ENCODE peak calls at places on chromosome 13, in four cellular contexts. One of them, this sample, is unnamed.

GRCh38 chr13:75480691-75481175 is 1.2 kb downstream of the TBC1D4 start:
- DNase-seq in T-helper 2 cell: no peak
- DNase-seq in AG08395: peak; percentile 10
- DNase-seq in astrocyte of the spinal cord: peak; percentile 58
- DNase-seq in this sample: peak; percentile 43

GRCh38 chr13:30308548-30308947 is 1.2 kb upstream of the KATNAL1 start:
- DNase-seq in T-helper 2 cell: no peak
- DNase-seq in AG08395: peak; percentile 17
- DNase-seq in astrocyte of the spinal cord: no peak
- DNase-seq in this sample: no peak

GRCh38 chr13:37878496-37878895 is 8.9 kb upstream of the TRPC4 start:
- DNase-seq in T-helper 2 cell: no peak
- DNase-seq in AG08395: peak; percentile 41
- DNase-seq in astrocyte of the spinal cord: no peak
- DNase-seq in this sample: peak; percentile 10

GRCh38 chr13:74251778-74252519 is 117.7 kb upstream of the KLF12 start:
- DNase-seq in T-helper 2 cell: no peak
- DNase-seq in AG08395: peak; percentile 10
- DNase-seq in astrocyte of the spinal cord: no peak
- DNase-seq in this sample: peak; percentile 94

GRCh38 chr13:29583073-29583785 is 12.3 kb downstream of the SLC7A1 start:
- DNase-seq in T-helper 2 cell: no peak
- DNase-seq in AG08395: peak; percentile 66
- DNase-seq in astrocyte of the spinal cord: peak; percentile 83
- DNase-seq in this sample: peak; percentile 30

GRCh38 chr13:113122571-113123225 is at the start of gene F10:
- DNase-seq in T-helper 2 cell: no peak
- DNase-seq in AG08395: peak; percentile 97
- DNase-seq in astrocyte of the spinal cord: peak; percentile 43
- DNase-seq in this sample: peak; percentile 25

GRCh38 chr13:83879431-83880171 is 2.7 kb downstream of the SLITRK1 start:
- DNase-seq in T-helper 2 cell: no peak
- DNase-seq in AG08395: no peak
- DNase-seq in astrocyte of the spinal cord: no peak
- DNase-seq in this sample: no peak

GRCh38 chr13:113853518-113854237 is 10.2 kb downstream of the GAS6 start:
- DNase-seq in T-helper 2 cell: no peak
- DNase-seq in AG08395: no peak
- DNase-seq in astrocyte of the spinal cord: peak; percentile 52
- DNase-seq in this sample: no peak

GRCh38 chr13:46605089-46605488 is 52.1 kb downstream of the LRCH1 start:
- DNase-seq in T-helper 2 cell: no peak
- DNase-seq in AG08395: no peak
- DNase-seq in astrocyte of the spinal cord: no peak
- DNase-seq in this sample: no peak

GRCh38 chr13:31477961-31478360 is 261.4 kb upstream of the RXFP2 start:
- DNase-seq in T-helper 2 cell: no peak
- DNase-seq in AG08395: peak; percentile 55
- DNase-seq in astrocyte of the spinal cord: peak; percentile 78
- DNase-seq in this sample: peak; percentile 20

GRCh38 chr13:75263741-75264407 is 218.1 kb downstream of the TBC1D4 start:
- DNase-seq in T-helper 2 cell: no peak
- DNase-seq in AG08395: peak; percentile 66
- DNase-seq in astrocyte of the spinal cord: peak; percentile 72
- DNase-seq in this sample: peak; percentile 39

GRCh38 chr13:81683526-81683925 is 1342.6 kb upstream of the SPRY2 start:
- DNase-seq in T-helper 2 cell: no peak
- DNase-seq in AG08395: no peak
- DNase-seq in astrocyte of the spinal cord: no peak
- DNase-seq in this sample: no peak

GRCh38 chr13:75913925-75914324 is 277.8 kb downstream of the LMO7 start:
- DNase-seq in T-helper 2 cell: no peak
- DNase-seq in AG08395: no peak
- DNase-seq in astrocyte of the spinal cord: no peak
- DNase-seq in this sample: no peak

GRCh38 chr13:28493740-28494536 is 990 bp downstream of the FLT1 start:
- DNase-seq in T-helper 2 cell: no peak
- DNase-seq in AG08395: peak; percentile 14
- DNase-seq in astrocyte of the spinal cord: no peak
- DNase-seq in this sample: no peak

GRCh38 chr13:95403349-95404140 is 102.3 kb upstream of the ABCC4 start:
- DNase-seq in T-helper 2 cell: no peak
- DNase-seq in AG08395: no peak
- DNase-seq in astrocyte of the spinal cord: peak; percentile 2
- DNase-seq in this sample: no peak

GRCh38 chr13:102870677-102871415 is 25.0 kb downstream of the ERCC5 start:
- DNase-seq in T-helper 2 cell: peak; percentile 29
- DNase-seq in AG08395: peak; percentile 72
- DNase-seq in astrocyte of the spinal cord: peak; percentile 73
- DNase-seq in this sample: peak; percentile 74

GRCh38 chr13:98838776-98839175 is 86.3 kb upstream of the SLC15A1 start:
- DNase-seq in T-helper 2 cell: no peak
- DNase-seq in AG08395: peak; percentile 17
- DNase-seq in astrocyte of the spinal cord: peak; percentile 48
- DNase-seq in this sample: no peak

GRCh38 chr13:51348069-51348967 is 8.8 kb downstream of the SERPINE3 start:
- DNase-seq in T-helper 2 cell: no peak
- DNase-seq in AG08395: no peak
- DNase-seq in astrocyte of the spinal cord: no peak
- DNase-seq in this sample: no peak

GRCh38 chr13:77619655-77620054 is 77.8 kb upstream of the SLAIN1 start:
- DNase-seq in T-helper 2 cell: no peak
- DNase-seq in AG08395: no peak
- DNase-seq in astrocyte of the spinal cord: no peak
- DNase-seq in this sample: no peak

GRCh38 chr13:78806457-78806856 is 147.5 kb upstream of the OBI1 start:
- DNase-seq in T-helper 2 cell: no peak
- DNase-seq in AG08395: no peak
- DNase-seq in astrocyte of the spinal cord: no peak
- DNase-seq in this sample: no peak

GRCh38 chr13:85935868-85936467 is 136.7 kb upstream of the SLITRK6 start:
- DNase-seq in T-helper 2 cell: no peak
- DNase-seq in AG08395: no peak
- DNase-seq in astrocyte of the spinal cord: no peak
- DNase-seq in this sample: no peak

GRCh38 chr13:98384739-98385138 is 192.2 kb downstream of the STK24 start:
- DNase-seq in T-helper 2 cell: no peak
- DNase-seq in AG08395: peak; percentile 31
- DNase-seq in astrocyte of the spinal cord: peak; percentile 76
- DNase-seq in this sample: no peak

GRCh38 chr13:52159159-52159982 is at the start of gene NEK3:
- DNase-seq in T-helper 2 cell: peak; percentile 16
- DNase-seq in AG08395: peak; percentile 79
- DNase-seq in astrocyte of the spinal cord: peak; percentile 73
- DNase-seq in this sample: peak; percentile 77

GRCh38 chr13:26021516-26021915 is 30.3 kb downstream of the SHISA2 start:
- DNase-seq in T-helper 2 cell: no peak
- DNase-seq in AG08395: no peak
- DNase-seq in astrocyte of the spinal cord: no peak
- DNase-seq in this sample: peak; percentile 85

This sample was measured in myocyte.